ENCODE peak calls at places on chromosomes 5 and 9, in four cellular contexts. X is gastrocnemius medialis, W is cardiac muscle cell, S is right lobe of liver. N is an unnamed sample.

GRCh38 chr9:82489579-82489915 is 501.0 kb downstream of the SPATA31D1 start:
- DNase-seq in X (no peak), W (peak; percentile 32), S (no peak), N (no peak)

GRCh38 chr5:102223542-102224444 is 72.3 kb downstream of the SLCO4C1 start:
- DNase-seq in X (no peak), W (peak; percentile 32), S (no peak), N (no peak)

GRCh38 chr5:58114324-58114723 is 345.6 kb downstream of the PLK2 start:
- DNase-seq in X (no peak), W (peak; percentile 32), S (no peak), N (no peak)

GRCh38 chr5:436641-436975 is 6.4 kb upstream of the EXOC3 start:
- DNase-seq in X (no peak), W (no peak), S (no peak), N (no peak)

GRCh38 chr9:114151426-114151956 is 3.8 kb upstream of the COL27A1 start:
- DNase-seq in X (no peak), W (no peak), S (no peak), N (no peak)

GRCh38 chr5:103475629-103476240 is 86.9 kb downstream of the NUDT12 start:
- DNase-seq in X (no peak), W (peak; percentile 74), S (no peak), N (no peak)

GRCh38 chr5:177509361-177509951 is at the start of gene DOK3:
- DNase-seq in X (peak; percentile 36), W (no peak), S (peak; percentile 75), N (no peak)

GRCh38 chr9:114616684-114617520 is 5.8 kb downstream of the TMEM268 start:
- DNase-seq in X (peak; percentile 29), W (no peak), S (peak; percentile 74), N (peak; percentile 26)

GRCh38 chr9:4837768-4838546 is 45.2 kb downstream of the RCL1 start:
- DNase-seq in X (peak; percentile 20), W (peak; percentile 94), S (no peak), N (peak; percentile 73)

GRCh38 chr5:157282150-157282549 is 16.2 kb downstream of the CYFIP2 start:
- DNase-seq in X (no peak), W (no peak), S (no peak), N (no peak)

GRCh38 chr5:124661317-124662141 is 84.9 kb downstream of the ZNF608 start:
- DNase-seq in X (no peak), W (peak; percentile 87), S (no peak), N (no peak)

GRCh38 chr5:74641778-74642542 is 1.4 kb upstream of the ENC1 start:
- DNase-seq in X (peak; percentile 16), W (peak; percentile 90), S (peak; percentile 69), N (peak; percentile 63)

GRCh38 chr9:23123048-23123632 is 676.5 kb downstream of the DMRTA1 start:
- DNase-seq in X (no peak), W (peak; percentile 13), S (no peak), N (no peak)

GRCh38 chr5:159050408-159051091 is 49.2 kb downstream of the EBF1 start:
- DNase-seq in X (no peak), W (peak; percentile 66), S (no peak), N (peak; percentile 75)

DNA sequence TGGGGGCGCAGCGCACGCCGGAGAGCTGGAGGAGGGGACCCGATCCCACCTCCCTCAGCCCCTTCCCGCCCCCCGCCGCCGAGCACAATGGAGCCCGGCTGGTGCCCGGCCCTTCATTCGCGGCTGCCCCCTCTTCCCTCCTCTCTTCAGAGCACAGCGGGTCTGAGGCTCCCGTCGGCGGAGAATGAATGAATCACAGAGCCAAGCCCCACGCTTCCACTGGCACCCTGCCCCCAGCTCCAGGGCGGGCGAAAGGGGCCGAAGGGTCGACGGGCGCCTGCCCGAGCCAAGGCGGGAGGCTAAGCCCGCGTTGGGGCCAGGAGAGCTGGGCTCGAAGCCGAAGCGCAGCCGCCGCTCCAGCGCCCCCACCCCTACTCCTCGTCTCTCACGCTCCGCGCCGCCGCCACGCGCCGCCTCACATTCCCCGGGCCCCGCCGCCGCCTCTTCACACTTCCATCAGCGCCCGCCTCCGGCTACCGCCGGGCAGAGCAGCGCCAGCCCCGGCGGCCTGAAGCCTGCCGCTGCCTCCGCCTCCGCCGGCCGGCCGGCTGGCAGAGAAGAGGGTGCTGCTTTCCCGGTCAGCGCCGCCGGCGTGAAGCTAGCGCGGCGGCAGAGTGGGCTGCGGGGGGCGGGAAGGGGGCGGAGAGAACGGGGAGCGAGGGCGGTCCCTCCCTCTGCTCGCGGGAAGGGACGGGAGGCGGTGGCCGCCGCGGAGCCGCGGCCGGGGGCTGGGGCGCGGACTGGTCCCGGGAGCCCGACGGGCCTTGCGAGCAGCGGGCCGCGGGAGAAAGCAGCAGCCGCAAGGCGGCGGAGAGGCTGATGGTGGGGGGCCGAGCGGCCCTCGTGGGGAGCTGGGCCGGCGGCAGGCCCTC is at the start of gene HOMER1:
- DNase-seq in X (peak; percentile 74), W (peak; percentile 87), S (peak; percentile 83), N (no peak)
- TF ChIP-seq CTCF in X (no peak), W (no peak), S (no peak), N (peak; percentile 4)

GRCh38 chr5:150162142-150162513 is 4.5 kb upstream of the CDX1 start:
- DNase-seq in X (no peak), W (no peak), S (no peak), N (no peak)

GRCh38 chr5:150163035-150163434 is 3.5 kb upstream of the CDX1 start:
- DNase-seq in X (no peak), W (no peak), S (no peak), N (no peak)

GRCh38 chr5:150164640-150165039 is 1.9 kb upstream of the CDX1 start:
- DNase-seq in X (peak; percentile 66), W (no peak), S (no peak), N (no peak)

GRCh38 chr5:150164211-150164610 is 2.4 kb upstream of the CDX1 start:
- DNase-seq in X (no peak), W (no peak), S (no peak), N (no peak)

DNA sequence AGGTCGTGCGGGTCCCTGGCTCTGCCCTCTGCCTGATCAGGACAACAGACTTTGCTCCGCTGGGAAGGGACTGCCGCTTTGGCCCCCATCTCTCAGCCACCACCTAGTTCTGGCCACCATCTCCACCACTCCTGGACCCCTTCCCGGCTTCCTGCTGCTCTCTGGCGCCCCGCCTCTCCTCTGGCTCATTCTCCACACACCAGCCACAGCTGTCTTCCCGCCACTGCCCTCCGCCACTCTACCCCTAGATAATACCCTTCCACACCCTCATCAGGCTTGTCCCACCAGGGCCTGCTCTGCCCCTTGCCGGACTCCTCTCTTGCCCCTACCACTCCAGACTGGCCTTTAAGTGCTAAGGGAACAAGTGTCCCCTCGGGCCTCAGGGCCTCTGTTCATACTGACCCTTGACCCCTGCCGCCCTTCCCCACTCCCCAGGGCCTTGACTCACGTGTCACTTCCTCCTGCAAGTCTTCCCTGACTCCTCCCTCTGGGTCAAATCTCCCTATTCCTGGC is 3.0 kb upstream of the CDX1 start:
- DNase-seq in X (peak; percentile 73), W (peak; percentile 50), S (no peak), N (no peak)
- H3K4me1 ChIP-seq in X (peaks cover 25% of the 10 kb centered on the region), W (no peaks in the 10 kb centered on the region), S (no peaks in the 10 kb centered on the region), N (peaks cover 9% of the 10 kb centered on the region)

DNA sequence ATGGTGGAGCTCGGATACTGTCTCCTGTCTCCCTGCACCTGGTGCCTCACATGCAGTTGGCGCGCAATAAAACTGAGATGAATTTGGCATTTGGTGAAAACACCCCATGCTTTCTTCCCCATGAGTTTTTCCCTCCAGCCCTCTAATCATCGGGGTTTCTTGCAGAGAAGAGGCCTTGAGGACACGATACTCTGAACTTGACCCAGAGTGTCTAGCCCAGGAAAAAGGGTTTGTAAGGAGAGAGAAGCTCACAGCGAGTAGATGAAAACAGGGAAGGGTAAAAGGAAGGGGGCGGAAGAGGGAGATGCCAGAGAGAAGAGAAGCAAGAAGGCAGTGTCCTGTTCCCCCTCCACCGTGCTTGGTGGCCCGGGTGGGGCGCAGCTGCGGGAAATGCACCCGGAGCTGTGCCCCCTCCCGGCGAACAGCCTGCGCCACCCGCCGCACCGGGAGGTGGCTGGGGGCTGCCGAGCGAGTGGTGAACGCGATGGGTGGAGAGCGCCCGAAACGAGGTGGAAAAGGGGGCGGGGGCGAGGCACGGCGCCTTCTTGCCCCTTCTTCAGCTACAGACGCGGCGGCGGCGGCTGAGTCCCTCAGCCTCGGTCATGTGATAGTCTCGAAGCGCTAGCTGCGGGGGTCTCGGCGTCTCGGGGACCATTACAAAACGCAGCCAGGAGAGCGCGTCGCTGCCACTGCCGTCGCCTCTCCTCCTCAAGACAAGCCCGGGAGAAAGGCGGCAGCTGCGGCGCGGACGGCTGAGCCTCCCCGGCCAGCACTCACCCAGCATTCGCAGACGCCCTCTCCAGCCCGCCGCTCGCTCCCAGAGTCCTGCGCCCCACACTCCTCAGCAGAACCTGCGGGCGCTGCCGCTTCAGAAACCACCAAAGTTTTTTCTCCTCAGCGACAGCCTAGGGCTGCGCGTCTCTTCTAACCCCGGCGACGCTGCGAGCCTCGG is 1.1 kb upstream of the FOXB2 start:
- DNase-seq in X (no peak), W (no peak), S (no peak), N (no peak)
- H3K9me3 ChIP-seq in X (no peaks in the 10 kb centered on the region), W (no peaks in the 10 kb centered on the region), S (no peaks in the 10 kb centered on the region), N (no peaks in the 10 kb centered on the region)

DNA sequence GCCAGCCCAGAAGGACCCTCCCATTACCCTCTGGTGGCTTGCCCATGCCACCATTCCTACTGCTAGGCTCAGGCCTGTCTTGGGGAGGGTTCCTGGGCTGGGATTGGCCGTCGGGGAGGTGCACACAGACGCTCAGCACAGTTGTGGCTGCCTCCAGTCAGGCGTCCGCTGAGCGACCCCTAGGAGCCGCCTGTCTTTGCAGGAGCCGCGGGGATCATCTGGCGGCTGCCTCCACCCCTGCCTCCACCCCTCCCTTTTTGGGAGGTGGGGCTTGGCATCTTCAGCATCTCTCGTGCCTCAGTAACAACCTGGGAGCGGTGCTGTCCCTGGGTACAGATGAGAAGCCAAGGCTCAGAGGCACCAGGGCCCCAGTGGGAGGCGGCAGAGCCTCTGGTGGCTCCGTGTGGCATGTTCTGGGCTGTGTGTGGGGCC is 39.6 kb downstream of the RXRA start:
- DNase-seq in X (peak; percentile 97), W (peak; percentile 49), S (peak; percentile 82), N (no peak)
- TF ChIP-seq CTCF in X (no peak), W (no peak), S (no peak), N (no peak)

DNA sequence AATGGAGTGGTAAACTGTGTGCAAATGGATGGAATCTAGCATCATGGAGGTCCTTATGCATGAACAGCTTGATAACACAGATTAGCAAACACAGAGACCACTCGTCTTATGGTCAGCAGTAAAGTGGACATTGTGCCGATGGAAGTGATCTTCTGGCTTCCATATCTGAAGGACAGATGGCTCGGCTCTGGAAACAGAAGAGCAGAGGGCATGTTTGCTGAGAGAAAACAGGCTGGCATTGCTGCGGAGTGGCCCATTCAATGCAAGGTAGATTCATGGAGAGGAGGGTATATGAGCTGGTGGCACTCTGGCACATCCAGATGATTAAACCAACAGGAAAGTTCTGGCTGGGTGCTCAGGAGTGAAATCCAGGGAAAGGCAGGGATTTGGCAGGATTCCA is 513.2 kb downstream of the DIRAS2 start:
- DNase-seq in X (no peak), W (no peak), S (no peak), N (no peak)
- H3K4me1 ChIP-seq in X (peaks cover 13% of the 10 kb centered on the region), W (no peaks in the 10 kb centered on the region), S (no peaks in the 10 kb centered on the region), N (no peaks in the 10 kb centered on the region)

GRCh38 chr9:101403886-101404285 is 5.2 kb downstream of the ZNF189 start:
- DNase-seq in X (no peak), W (no peak), S (no peak), N (no peak)
- H3K9me3 ChIP-seq in X (peaks cover 36% of the 10 kb centered on the region), W (peaks cover 5% of the 10 kb centered on the region), S (peaks cover 27% of the 10 kb centered on the region), N (peaks cover 46% of the 10 kb centered on the region)